ENCODE peak calls at places on chromosomes 1 and 21, in nine cellular contexts. U is T-cell; E is fibroblast of the conjunctiva; F is activated CD4-positive, alpha-beta T cell treated with anti-CD3 and anti-CD28 coated beads, Interleukin-2, amount 50 U/mL, for 48 hours; O is GM10248; J is neuronal stem cell; S is NCI-H446; I is GM13977; L is effector CD4-positive, alpha-beta T cell. A is an unnamed sample.

GRCh38 chr1:107525146-107525545 is 384.3 kb downstream of the NTNG1 start:
- DNase-seq in U (no peak), E (no peak), F (no peak), O (no peak), J (no peak), S (no peak), I (no peak), L (no peak), A (no peak)

GRCh38 chr1:77282187-77282865 is 507 bp downstream of the AK5 start:
- DNase-seq in U (no peak), E (no peak), F (peak; percentile 51), O (peak; percentile 34), J (peak; percentile 45), S (no peak), I (peak; percentile 53), L (peak; percentile 11), A (no peak)

GRCh38 chr1:105483436-105483835 is 1573.0 kb upstream of the PRMT6 start:
- DNase-seq in U (no peak), E (no peak), F (no peak), O (no peak), J (no peak), S (no peak), I (no peak), L (no peak), A (no peak)

GRCh38 chr1:205325334-205325884 is 3.9 kb upstream of the NUAK2 start:
- DNase-seq in U (peak; percentile 12), E (peak; percentile 67), F (peak; percentile 70), O (peak; percentile 63), J (peak; percentile 83), S (peak; percentile 45), I (peak; percentile 70), L (peak; percentile 41), A (no peak)

GRCh38 chr1:90132306-90132705 is 137.4 kb downstream of the ZNF326 start:
- DNase-seq in U (no peak), E (no peak), F (no peak), O (no peak), J (no peak), S (no peak), I (no peak), L (no peak), A (no peak)

GRCh38 chr1:231626535-231626950 is at the start of gene DISC1:
- DNase-seq in U (no peak), E (peak; percentile 54), F (peak; percentile 75), O (peak; percentile 32), J (peak; percentile 83), S (peak; percentile 60), I (no peak), L (peak; percentile 44), A (no peak)

GRCh38 chr1:28111157-28111556 is 22.7 kb upstream of the EYA3 start:
- DNase-seq in U (no peak), E (no peak), F (no peak), O (no peak), J (no peak), S (no peak), I (peak; percentile 18), L (no peak), A (no peak)

GRCh38 chr1:46043491-46044017 is 88.9 kb downstream of the PIK3R3 start:
- DNase-seq in U (no peak), E (no peak), F (no peak), O (peak; percentile 63), J (no peak), S (no peak), I (no peak), L (no peak), A (no peak)

GRCh38 chr1:150973826-150974579 is 632 bp downstream of the CERS2 start:
- DNase-seq in U (no peak), E (no peak), F (peak; percentile 56), O (peak; percentile 64), J (no peak), S (no peak), I (peak; percentile 78), L (peak; percentile 16), A (no peak)

GRCh38 chr1:39753132-39754025 is 14.7 kb downstream of the PPIE start:
- DNase-seq in U (no peak), E (no peak), F (no peak), O (no peak), J (no peak), S (no peak), I (no peak), L (no peak), A (no peak)

GRCh38 chr21:41783476-41784150 is 16.8 kb upstream of the RIPK4 start:
- DNase-seq in U (no peak), E (no peak), F (no peak), O (no peak), J (no peak), S (no peak), I (no peak), L (no peak), A (no peak)

GRCh38 chr1:243440406-243440805 is 184.6 kb downstream of the SDCCAG8 start:
- DNase-seq in U (no peak), E (no peak), F (no peak), O (no peak), J (peak; percentile 47), S (no peak), I (no peak), L (no peak), A (no peak)